ENCODE peak calls at places on chromosomes 12 and 14, in ten cellular contexts. One of them, this sample, is unnamed.

GRCh38 chr12:104737682-104738370 is 220.3 kb downstream of the SLC41A2 start:
- DNase-seq in sigmoid colon: no peak
- DNase-seq in SIG-M5: no peak
- DNase-seq in activated naive CD8-positive, alpha-beta T cell treated with anti-CD3 and anti-CD28 coated beads, Interleukin-2, amount 50 U/mL, for 16 hours: no peak
- DNase-seq in activated CD4-positive, alpha-beta memory T cell treated with anti-CD3 and anti-CD28 coated beads, Interleukin-2, amount 10 ng/mL, durations not matched to agents 7 days and 5 days: no peak
- DNase-seq in HS-27A: no peak
- DNase-seq in hippocampal formation: no peak
- DNase-seq in T follicular helper cell: no peak
- DNase-seq in left cardiac atrium: no peak
- DNase-seq in T-helper 1 cell: no peak
- DNase-seq in this sample: no peak

GRCh38 chr12:29769162-29769820 is 14.5 kb downstream of the TMTC1 start:
- DNase-seq in sigmoid colon: no peak
- DNase-seq in SIG-M5: no peak
- DNase-seq in activated naive CD8-positive, alpha-beta T cell treated with anti-CD3 and anti-CD28 coated beads, Interleukin-2, amount 50 U/mL, for 16 hours: no peak
- DNase-seq in activated CD4-positive, alpha-beta memory T cell treated with anti-CD3 and anti-CD28 coated beads, Interleukin-2, amount 10 ng/mL, durations not matched to agents 7 days and 5 days: no peak
- DNase-seq in HS-27A: peak; percentile 38
- DNase-seq in hippocampal formation: no peak
- DNase-seq in T follicular helper cell: no peak
- DNase-seq in left cardiac atrium: peak; percentile 32
- DNase-seq in T-helper 1 cell: no peak
- DNase-seq in this sample: peak; percentile 83

GRCh38 chr14:50773632-50774541 is 57.1 kb downstream of the NIN start:
- DNase-seq in sigmoid colon: no peak
- DNase-seq in SIG-M5: no peak
- DNase-seq in activated naive CD8-positive, alpha-beta T cell treated with anti-CD3 and anti-CD28 coated beads, Interleukin-2, amount 50 U/mL, for 16 hours: no peak
- DNase-seq in activated CD4-positive, alpha-beta memory T cell treated with anti-CD3 and anti-CD28 coated beads, Interleukin-2, amount 10 ng/mL, durations not matched to agents 7 days and 5 days: peak; percentile 29
- DNase-seq in HS-27A: no peak
- DNase-seq in hippocampal formation: no peak
- DNase-seq in T follicular helper cell: no peak
- DNase-seq in left cardiac atrium: no peak
- DNase-seq in T-helper 1 cell: no peak
- DNase-seq in this sample: peak; percentile 78

GRCh38 chr12:124504273-124505000 is 63.0 kb downstream of the NCOR2 start:
- DNase-seq in sigmoid colon: no peak
- DNase-seq in SIG-M5: no peak
- DNase-seq in activated naive CD8-positive, alpha-beta T cell treated with anti-CD3 and anti-CD28 coated beads, Interleukin-2, amount 50 U/mL, for 16 hours: no peak
- DNase-seq in activated CD4-positive, alpha-beta memory T cell treated with anti-CD3 and anti-CD28 coated beads, Interleukin-2, amount 10 ng/mL, durations not matched to agents 7 days and 5 days: no peak
- DNase-seq in HS-27A: no peak
- DNase-seq in hippocampal formation: no peak
- DNase-seq in T follicular helper cell: no peak
- DNase-seq in left cardiac atrium: no peak
- DNase-seq in T-helper 1 cell: no peak
- DNase-seq in this sample: no peak

GRCh38 chr12:60394680-60395079 is 798.9 kb downstream of the SLC16A7 start:
- DNase-seq in sigmoid colon: no peak
- DNase-seq in SIG-M5: no peak
- DNase-seq in activated naive CD8-positive, alpha-beta T cell treated with anti-CD3 and anti-CD28 coated beads, Interleukin-2, amount 50 U/mL, for 16 hours: no peak
- DNase-seq in activated CD4-positive, alpha-beta memory T cell treated with anti-CD3 and anti-CD28 coated beads, Interleukin-2, amount 10 ng/mL, durations not matched to agents 7 days and 5 days: no peak
- DNase-seq in HS-27A: peak; percentile 54
- DNase-seq in hippocampal formation: no peak
- DNase-seq in T follicular helper cell: no peak
- DNase-seq in left cardiac atrium: no peak
- DNase-seq in T-helper 1 cell: no peak
- DNase-seq in this sample: peak; percentile 83

GRCh38 chr12:79690156-79690605 is 583 bp downstream of the PAWR start:
- DNase-seq in sigmoid colon: no peak
- DNase-seq in SIG-M5: no peak
- DNase-seq in activated naive CD8-positive, alpha-beta T cell treated with anti-CD3 and anti-CD28 coated beads, Interleukin-2, amount 50 U/mL, for 16 hours: no peak
- DNase-seq in activated CD4-positive, alpha-beta memory T cell treated with anti-CD3 and anti-CD28 coated beads, Interleukin-2, amount 10 ng/mL, durations not matched to agents 7 days and 5 days: no peak
- DNase-seq in HS-27A: no peak
- DNase-seq in hippocampal formation: no peak
- DNase-seq in T follicular helper cell: no peak
- DNase-seq in left cardiac atrium: peak; percentile 48
- DNase-seq in T-helper 1 cell: peak; percentile 2
- DNase-seq in this sample: peak; percentile 29

GRCh38 chr12:76020731-76021672 is 10.6 kb downstream of the PHLDA1 start:
- DNase-seq in sigmoid colon: no peak
- DNase-seq in SIG-M5: peak; percentile 45
- DNase-seq in activated naive CD8-positive, alpha-beta T cell treated with anti-CD3 and anti-CD28 coated beads, Interleukin-2, amount 50 U/mL, for 16 hours: no peak
- DNase-seq in activated CD4-positive, alpha-beta memory T cell treated with anti-CD3 and anti-CD28 coated beads, Interleukin-2, amount 10 ng/mL, durations not matched to agents 7 days and 5 days: peak; percentile 83
- DNase-seq in HS-27A: peak; percentile 91
- DNase-seq in hippocampal formation: no peak
- DNase-seq in T follicular helper cell: peak; percentile 49
- DNase-seq in left cardiac atrium: no peak
- DNase-seq in T-helper 1 cell: peak; percentile 49
- DNase-seq in this sample: peak; percentile 98

GRCh38 chr14:70882771-70883492 is 24.3 kb upstream of the PCNX1 start:
- DNase-seq in sigmoid colon: no peak
- DNase-seq in SIG-M5: peak; percentile 89
- DNase-seq in activated naive CD8-positive, alpha-beta T cell treated with anti-CD3 and anti-CD28 coated beads, Interleukin-2, amount 50 U/mL, for 16 hours: no peak
- DNase-seq in activated CD4-positive, alpha-beta memory T cell treated with anti-CD3 and anti-CD28 coated beads, Interleukin-2, amount 10 ng/mL, durations not matched to agents 7 days and 5 days: no peak
- DNase-seq in HS-27A: no peak
- DNase-seq in hippocampal formation: no peak
- DNase-seq in T follicular helper cell: no peak
- DNase-seq in left cardiac atrium: no peak
- DNase-seq in T-helper 1 cell: no peak
- DNase-seq in this sample: peak; percentile 68

GRCh38 chr14:92074555-92074954 is 31.8 kb downstream of the ATXN3 start:
- DNase-seq in sigmoid colon: no peak
- DNase-seq in SIG-M5: peak; percentile 2
- DNase-seq in activated naive CD8-positive, alpha-beta T cell treated with anti-CD3 and anti-CD28 coated beads, Interleukin-2, amount 50 U/mL, for 16 hours: no peak
- DNase-seq in activated CD4-positive, alpha-beta memory T cell treated with anti-CD3 and anti-CD28 coated beads, Interleukin-2, amount 10 ng/mL, durations not matched to agents 7 days and 5 days: no peak
- DNase-seq in HS-27A: no peak
- DNase-seq in hippocampal formation: no peak
- DNase-seq in T follicular helper cell: no peak
- DNase-seq in left cardiac atrium: no peak
- DNase-seq in T-helper 1 cell: no peak
- DNase-seq in this sample: no peak

GRCh38 chr12:91923864-91924263 is 221.8 kb downstream of the BTG1 start:
- DNase-seq in sigmoid colon: no peak
- DNase-seq in SIG-M5: no peak
- DNase-seq in activated naive CD8-positive, alpha-beta T cell treated with anti-CD3 and anti-CD28 coated beads, Interleukin-2, amount 50 U/mL, for 16 hours: no peak
- DNase-seq in activated CD4-positive, alpha-beta memory T cell treated with anti-CD3 and anti-CD28 coated beads, Interleukin-2, amount 10 ng/mL, durations not matched to agents 7 days and 5 days: no peak
- DNase-seq in HS-27A: no peak
- DNase-seq in hippocampal formation: no peak
- DNase-seq in T follicular helper cell: no peak
- DNase-seq in left cardiac atrium: peak; percentile 21
- DNase-seq in T-helper 1 cell: peak; percentile 1
- DNase-seq in this sample: no peak

GRCh38 chr12:53927220-53928029 is 11.2 kb upstream of the HOXC13 start:
- DNase-seq in sigmoid colon: no peak
- DNase-seq in SIG-M5: no peak
- DNase-seq in activated naive CD8-positive, alpha-beta T cell treated with anti-CD3 and anti-CD28 coated beads, Interleukin-2, amount 50 U/mL, for 16 hours: no peak
- DNase-seq in activated CD4-positive, alpha-beta memory T cell treated with anti-CD3 and anti-CD28 coated beads, Interleukin-2, amount 10 ng/mL, durations not matched to agents 7 days and 5 days: no peak
- DNase-seq in HS-27A: no peak
- DNase-seq in hippocampal formation: no peak
- DNase-seq in T follicular helper cell: no peak
- DNase-seq in left cardiac atrium: no peak
- DNase-seq in T-helper 1 cell: no peak
- DNase-seq in this sample: no peak

GRCh38 chr12:52438305-52439301 is 4.4 kb upstream of the KRT75 start:
- DNase-seq in sigmoid colon: no peak
- DNase-seq in SIG-M5: no peak
- DNase-seq in activated naive CD8-positive, alpha-beta T cell treated with anti-CD3 and anti-CD28 coated beads, Interleukin-2, amount 50 U/mL, for 16 hours: no peak
- DNase-seq in activated CD4-positive, alpha-beta memory T cell treated with anti-CD3 and anti-CD28 coated beads, Interleukin-2, amount 10 ng/mL, durations not matched to agents 7 days and 5 days: no peak
- DNase-seq in HS-27A: no peak
- DNase-seq in hippocampal formation: no peak
- DNase-seq in T follicular helper cell: no peak
- DNase-seq in left cardiac atrium: no peak
- DNase-seq in T-helper 1 cell: no peak
- DNase-seq in this sample: no peak

GRCh38 chr12:132506328-132506727 is 16.4 kb downstream of the FBRSL1 start:
- DNase-seq in sigmoid colon: no peak
- DNase-seq in SIG-M5: no peak
- DNase-seq in activated naive CD8-positive, alpha-beta T cell treated with anti-CD3 and anti-CD28 coated beads, Interleukin-2, amount 50 U/mL, for 16 hours: no peak
- DNase-seq in activated CD4-positive, alpha-beta memory T cell treated with anti-CD3 and anti-CD28 coated beads, Interleukin-2, amount 10 ng/mL, durations not matched to agents 7 days and 5 days: no peak
- DNase-seq in HS-27A: no peak
- DNase-seq in hippocampal formation: no peak
- DNase-seq in T follicular helper cell: no peak
- DNase-seq in left cardiac atrium: no peak
- DNase-seq in T-helper 1 cell: no peak
- DNase-seq in this sample: no peak

GRCh38 chr12:113658030-113658655 is 186.5 kb upstream of the LHX5 start:
- DNase-seq in sigmoid colon: no peak
- DNase-seq in SIG-M5: no peak
- DNase-seq in activated naive CD8-positive, alpha-beta T cell treated with anti-CD3 and anti-CD28 coated beads, Interleukin-2, amount 50 U/mL, for 16 hours: no peak
- DNase-seq in activated CD4-positive, alpha-beta memory T cell treated with anti-CD3 and anti-CD28 coated beads, Interleukin-2, amount 10 ng/mL, durations not matched to agents 7 days and 5 days: no peak
- DNase-seq in HS-27A: peak; percentile 14
- DNase-seq in hippocampal formation: no peak
- DNase-seq in T follicular helper cell: no peak
- DNase-seq in left cardiac atrium: no peak
- DNase-seq in T-helper 1 cell: no peak
- DNase-seq in this sample: no peak

GRCh38 chr12:95168746-95169145 is 48.5 kb downstream of the FGD6 start:
- DNase-seq in sigmoid colon: no peak
- DNase-seq in SIG-M5: no peak
- DNase-seq in activated naive CD8-positive, alpha-beta T cell treated with anti-CD3 and anti-CD28 coated beads, Interleukin-2, amount 50 U/mL, for 16 hours: no peak
- DNase-seq in activated CD4-positive, alpha-beta memory T cell treated with anti-CD3 and anti-CD28 coated beads, Interleukin-2, amount 10 ng/mL, durations not matched to agents 7 days and 5 days: no peak
- DNase-seq in HS-27A: no peak
- DNase-seq in hippocampal formation: no peak
- DNase-seq in T follicular helper cell: no peak
- DNase-seq in left cardiac atrium: no peak
- DNase-seq in T-helper 1 cell: no peak
- DNase-seq in this sample: no peak

GRCh38 chr14:30064454-30064853 is 136.8 kb upstream of the PRKD1 start:
- DNase-seq in sigmoid colon: no peak
- DNase-seq in SIG-M5: no peak
- DNase-seq in activated naive CD8-positive, alpha-beta T cell treated with anti-CD3 and anti-CD28 coated beads, Interleukin-2, amount 50 U/mL, for 16 hours: no peak
- DNase-seq in activated CD4-positive, alpha-beta memory T cell treated with anti-CD3 and anti-CD28 coated beads, Interleukin-2, amount 10 ng/mL, durations not matched to agents 7 days and 5 days: no peak
- DNase-seq in HS-27A: no peak
- DNase-seq in hippocampal formation: no peak
- DNase-seq in T follicular helper cell: no peak
- DNase-seq in left cardiac atrium: no peak
- DNase-seq in T-helper 1 cell: no peak
- DNase-seq in this sample: peak; percentile 84